ENCODE peak calls at places on chromosomes 6 and 20, in five cellular contexts. V, Y, O, Q and N are unnamed samples.

GRCh38 chr6:82337688-82338257 is 25.8 kb upstream of the TPBG start:
- DNase-seq in V (no peak), Y (no peak), O (no peak), Q (no peak), N (no peak)

GRCh38 chr6:55772730-55773129 is 102.7 kb downstream of the BMP5 start:
- DNase-seq in V (no peak), Y (no peak), O (no peak), Q (no peak), N (no peak)

GRCh38 chr6:158642097-158642601 is 2.4 kb downstream of the DYNLT1 start:
- DNase-seq in V (peak; percentile 90), Y (no peak), O (no peak), Q (peak; percentile 60), N (peak; percentile 95)

GRCh38 chr6:27161946-27162603 is 85.4 kb upstream of the PRSS16 start:
- DNase-seq in V (peak; percentile 69), Y (no peak), O (no peak), Q (no peak), N (no peak)

GRCh38 chr6:139549561-139550070 is 175.2 kb upstream of the CITED2 start:
- DNase-seq in V (no peak), Y (no peak), O (no peak), Q (no peak), N (peak; percentile 77)

GRCh38 chr6:6758915-6759654 is 170.6 kb downstream of the LY86 start:
- DNase-seq in V (peak; percentile 68), Y (no peak), O (no peak), Q (peak; percentile 69), N (no peak)

GRCh38 chr20:33178726-33179125 is 10.8 kb downstream of the BPIFA2 start:
- DNase-seq in V (no peak), Y (no peak), O (no peak), Q (no peak), N (no peak)

GRCh38 chr20:33362898-33363297 is 38.4 kb downstream of the CDK5RAP1 start:
- DNase-seq in V (no peak), Y (no peak), O (no peak), Q (no peak), N (no peak)

GRCh38 chr6:85460951-85461805 is 11.3 kb downstream of the NT5E start:
- DNase-seq in V (peak; percentile 66), Y (no peak), O (no peak), Q (no peak), N (no peak)

GRCh38 chr6:34671362-34671761 is 25.2 kb downstream of the ILRUN start:
- DNase-seq in V (no peak), Y (no peak), O (no peak), Q (no peak), N (no peak)

GRCh38 chr20:43853174-43853803 is 61.4 kb upstream of the TOX2 start:
- DNase-seq in V (peak; percentile 26), Y (no peak), O (no peak), Q (no peak), N (no peak)

GRCh38 chr20:45826381-45827019 is 612 bp downstream of the TNNC2 start:
- DNase-seq in V (peak; percentile 65), Y (no peak), O (no peak), Q (no peak), N (no peak)

GRCh38 chr6:10554826-10555225 is 33.7 kb downstream of the GCNT2 start:
- DNase-seq in V (no peak), Y (no peak), O (no peak), Q (no peak), N (no peak)

GRCh38 chr20:57329608-57330221 is at the start of gene SPO11:
- DNase-seq in V (no peak), Y (no peak), O (no peak), Q (no peak), N (no peak)

GRCh38 chr6:131023834-131024504 is 39.1 kb downstream of the EPB41L2 start:
- DNase-seq in V (peak; percentile 84), Y (no peak), O (no peak), Q (no peak), N (peak; percentile 52)

GRCh38 chr6:145199961-145200360 is 535.4 kb downstream of the EPM2A start:
- DNase-seq in V (peak; percentile 14), Y (no peak), O (no peak), Q (no peak), N (no peak)

DNA sequence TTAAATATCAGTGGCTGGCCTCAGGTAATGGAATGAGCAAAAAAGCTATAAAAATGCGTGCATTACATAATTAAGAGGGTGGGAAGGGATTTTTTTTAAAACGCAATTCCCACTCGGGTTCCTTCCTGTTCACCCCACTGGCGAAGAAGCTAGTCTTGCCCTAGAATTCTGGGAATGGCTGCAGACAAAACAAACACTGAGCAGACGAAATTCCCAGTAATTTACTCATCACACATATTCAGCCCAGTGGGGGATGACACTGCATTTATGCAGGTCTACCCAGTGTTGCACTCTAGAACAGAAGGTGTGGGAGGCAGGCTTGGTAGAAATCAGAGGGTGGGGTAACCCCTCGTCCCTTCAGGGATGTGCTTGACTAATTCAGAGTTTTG is 2695.0 kb upstream of the DEFB115 start:
- DNase-seq in V (peak; percentile 73), Y (no peak), O (no peak), Q (no peak), N (no peak)
- H3K4me3 ChIP-seq in V (no peak overlapping the region), Y (no peak overlapping the region), O (no peak overlapping the region), Q (no peak overlapping the region), N (no peak overlapping the region)

DNA sequence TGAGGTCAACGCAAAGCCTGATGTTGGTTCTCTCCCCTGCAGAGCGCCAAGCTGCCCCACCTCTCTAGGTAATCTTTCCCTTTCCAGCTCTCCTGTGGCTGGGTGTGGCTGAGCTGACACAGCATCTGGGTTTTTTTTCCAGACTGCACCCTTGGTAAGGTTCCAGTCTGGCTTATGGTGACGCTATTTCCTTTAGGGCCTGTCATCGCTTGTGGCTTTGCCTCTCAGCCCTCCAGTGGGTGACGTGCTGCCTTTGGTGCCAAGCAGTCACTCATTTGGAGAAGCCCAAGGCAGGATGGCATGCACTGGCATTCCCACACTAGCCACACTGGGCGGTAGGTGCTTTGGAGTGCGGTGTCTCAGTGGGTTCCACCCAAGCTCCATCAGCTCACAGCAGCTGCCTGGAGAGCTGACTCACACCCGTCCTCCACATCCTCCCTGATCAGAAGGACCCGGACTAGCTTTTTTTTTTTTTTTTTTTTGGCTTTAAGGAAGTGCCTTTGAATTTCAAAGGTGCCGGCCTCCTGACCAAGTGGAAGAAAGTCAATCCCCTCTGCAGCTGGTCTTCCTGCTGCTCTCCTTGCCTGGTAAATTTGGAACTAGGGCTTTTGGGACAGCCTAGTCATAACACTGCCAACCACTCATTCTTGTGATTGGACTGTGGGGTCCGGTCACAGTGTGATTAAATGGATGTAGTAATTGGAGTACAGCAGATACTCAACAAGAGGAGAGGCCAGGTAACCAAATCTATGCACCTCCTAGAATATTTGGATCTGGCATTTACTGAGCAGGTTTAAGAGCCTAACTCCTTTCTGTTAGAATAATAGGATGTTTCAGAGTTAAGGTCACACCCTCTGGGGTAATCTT is 153.6 kb downstream of the CD83 start:
- DNase-seq in V (peak; percentile 87), Y (no peak), O (no peak), Q (no peak), N (peak; percentile 56)
- TF ChIP-seq CTCF in V (no peak), Y (no peak), O (no peak), Q (no peak), N (no peak)

GRCh38 chr20:50192364-50193168 is 1.9 kb downstream of the CEBPB start:
- DNase-seq in V (peak; percentile 92), Y (peak; percentile 85), O (peak; percentile 93), Q (peak; percentile 92), N (no peak)

GRCh38 chr20:50191566-50192363 is 1.1 kb downstream of the CEBPB start:
- DNase-seq in V (peak; percentile 56), Y (peak; percentile 44), O (peak; percentile 93), Q (peak; percentile 80), N (no peak)

GRCh38 chr20:50189681-50190250 is 864 bp upstream of the CEBPB start:
- DNase-seq in V (no peak), Y (peak; percentile 45), O (peak; percentile 91), Q (peak; percentile 90), N (no peak)

GRCh38 chr20:50190251-50191064 is at the start of gene CEBPB:
- DNase-seq in V (peak; percentile 86), Y (peak; percentile 88), O (peak; percentile 98), Q (peak; percentile 96), N (no peak)

DNA sequence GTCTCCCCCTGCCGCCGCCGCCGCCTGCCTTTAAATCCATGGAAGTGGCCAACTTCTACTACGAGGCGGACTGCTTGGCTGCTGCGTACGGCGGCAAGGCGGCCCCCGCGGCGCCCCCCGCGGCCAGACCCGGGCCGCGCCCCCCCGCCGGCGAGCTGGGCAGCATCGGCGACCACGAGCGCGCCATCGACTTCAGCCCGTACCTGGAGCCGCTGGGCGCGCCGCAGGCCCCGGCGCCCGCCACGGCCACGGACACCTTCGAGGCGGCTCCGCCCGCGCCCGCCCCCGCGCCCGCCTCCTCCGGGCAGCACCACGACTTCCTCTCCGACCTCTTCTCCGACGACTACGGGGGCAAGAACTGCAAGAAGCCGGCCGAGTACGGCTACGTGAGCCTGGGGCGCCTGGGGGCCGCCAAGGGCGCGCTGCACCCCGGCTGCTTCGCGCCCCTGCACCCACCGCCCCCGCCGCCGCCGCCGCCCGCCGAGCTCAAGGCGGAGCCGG is 485 bp downstream of the CEBPB start:
- DNase-seq in V (no peak), Y (peak; percentile 73), O (peak; percentile 94), Q (peak; percentile 92), N (no peak)
- H3K4me3 ChIP-seq in V (peak overlapping the region; percentile 82), Y (peak overlapping the region; percentile 94), O (peak overlapping the region; percentile 89), Q (peak overlapping the region; percentile 87), N (peak overlapping the region; percentile 84)

DNA sequence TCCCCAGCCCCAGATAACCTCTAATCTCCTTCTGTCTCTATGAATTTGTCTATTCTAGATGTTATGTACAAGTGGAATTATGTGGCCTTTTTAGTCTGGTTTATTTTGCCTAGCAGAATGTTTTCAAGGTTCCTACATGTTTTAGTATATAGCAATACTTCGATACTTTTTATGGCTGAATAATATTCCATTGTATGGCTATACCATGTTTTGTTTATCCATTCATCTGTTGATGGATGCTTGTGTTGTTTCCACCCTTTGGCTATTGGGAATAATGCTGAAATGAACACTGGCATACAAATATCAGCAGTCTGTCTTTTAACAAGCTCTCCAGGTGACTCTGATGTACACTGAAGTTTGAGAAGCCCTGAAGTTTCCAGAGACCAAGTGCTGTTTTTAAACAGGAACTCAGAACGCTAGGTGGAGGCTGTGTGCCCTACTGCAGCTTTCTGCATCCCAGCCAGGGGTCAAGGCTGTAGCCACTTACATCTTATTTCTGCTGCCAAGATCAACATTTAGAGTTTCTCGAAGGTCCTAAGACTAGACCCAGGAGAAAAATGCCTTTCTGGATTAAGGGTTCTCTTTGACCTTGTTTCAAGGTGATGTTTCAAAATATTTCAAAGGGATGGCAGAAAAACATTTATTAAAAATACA is 123.0 kb downstream of the SOBP start:
- DNase-seq in V (peak; percentile 13), Y (no peak), O (no peak), Q (no peak), N (no peak)
- TF ChIP-seq CTCF in V (peak; percentile 7), Y (peak; percentile 29), O (no peak), Q (no peak), N (peak; percentile 13)

DNA sequence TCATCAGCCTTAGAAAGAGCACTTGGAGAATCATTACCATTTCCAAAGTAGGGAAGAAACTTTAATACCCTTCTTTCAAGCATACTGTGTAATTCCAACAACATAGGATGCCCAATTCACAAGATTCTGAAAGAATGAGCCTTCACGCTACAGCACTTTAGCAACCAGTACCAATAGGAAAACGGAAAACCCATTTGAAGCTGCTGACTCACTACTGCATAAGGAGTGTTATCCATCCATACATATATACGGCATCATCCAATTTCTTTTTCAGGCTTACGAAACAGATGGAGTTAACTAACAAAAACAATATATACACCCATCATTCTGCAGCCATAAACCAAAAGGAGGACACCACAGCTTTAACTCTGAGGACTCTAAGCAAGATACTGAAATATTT is 25.0 kb downstream of the FYN start:
- DNase-seq in V (no peak), Y (no peak), O (no peak), Q (no peak), N (no peak)
- H3K4me3 ChIP-seq in V (no peak overlapping the region), Y (peak overlapping the region; percentile 33), O (no peak overlapping the region), Q (no peak overlapping the region), N (no peak overlapping the region)

GRCh38 chr20:53162251-53162835 is 190.2 kb downstream of the TSHZ2 start:
- DNase-seq in V (peak; percentile 72), Y (peak; percentile 29), O (no peak), Q (no peak), N (peak; percentile 67)
- TF ChIP-seq CTCF in V (peak; percentile 24), Y (peak; percentile 17), O (no peak), Q (peak; percentile 18), N (peak; percentile 56)